ENCODE peak calls at places on chromosomes 4 and X, in five cellular contexts. One of them, this sample, is unnamed.

GRCh38 chrX:70171636-70172035 is 5.6 kb upstream of the DGAT2L6 start:
- DNase-seq in mesenchymal stem cell: no peak
- DNase-seq in H9: no peak
- DNase-seq in H1: no peak
- DNase-seq in trophoblast cell: no peak
- DNase-seq in this sample: no peak

GRCh38 chrX:15956684-15957083 is 102.1 kb upstream of the AP1S2 start:
- DNase-seq in H1: no peak
- DNase-seq in trophoblast cell: no peak
- DNase-seq in mesenchymal stem cell: no peak
- DNase-seq in H9: peak
- DNase-seq in this sample: peak

GRCh38 chr4:5276475-5277045 is 225.3 kb downstream of the STK32B start:
- DNase-seq in trophoblast cell: no peak
- DNase-seq in H9: no peak
- DNase-seq in mesenchymal stem cell: no peak
- DNase-seq in H1: no peak
- DNase-seq in this sample: no peak

GRCh38 chr4:68576272-68577100 is at the start of gene UGT2B17:
- DNase-seq in H1: no peak
- DNase-seq in mesenchymal stem cell: no peak
- DNase-seq in H9: no peak
- DNase-seq in trophoblast cell: no peak
- DNase-seq in this sample: no peak

GRCh38 chrX:108091878-108092291 is 307 bp downstream of the ATG4A start:
- DNase-seq in mesenchymal stem cell: peak
- DNase-seq in trophoblast cell: peak
- DNase-seq in H9: no peak
- DNase-seq in H1: no peak
- DNase-seq in this sample: no peak

GRCh38 chrX:10173331-10173900 is 16.6 kb downstream of the CLCN4 start:
- DNase-seq in H9: peak
- DNase-seq in H1: peak
- DNase-seq in trophoblast cell: peak
- DNase-seq in mesenchymal stem cell: peak
- DNase-seq in this sample: peak

GRCh38 chrX:39397561-39398200 is 596.4 kb downstream of the MID1IP1 start:
- DNase-seq in H9: no peak
- DNase-seq in trophoblast cell: no peak
- DNase-seq in mesenchymal stem cell: no peak
- DNase-seq in H1: no peak
- DNase-seq in this sample: no peak

GRCh38 chrX:48509619-48510018 is 827 bp downstream of the PORCN start:
- DNase-seq in trophoblast cell: no peak
- DNase-seq in H9: no peak
- DNase-seq in mesenchymal stem cell: no peak
- DNase-seq in H1: no peak
- DNase-seq in this sample: no peak

GRCh38 chr4:113958766-113959540 is 20.5 kb downstream of the ARSJ start:
- DNase-seq in mesenchymal stem cell: peak
- DNase-seq in H9: no peak
- DNase-seq in trophoblast cell: no peak
- DNase-seq in H1: no peak
- DNase-seq in this sample: no peak

GRCh38 chr4:95084584-95084983 is 326.8 kb downstream of the BMPR1B start:
- DNase-seq in H1: no peak
- DNase-seq in mesenchymal stem cell: no peak
- DNase-seq in trophoblast cell: no peak
- DNase-seq in H9: no peak
- DNase-seq in this sample: no peak

GRCh38 chrX:2589186-2590020 is 88.6 kb upstream of the DHRSX start:
- DNase-seq in H1: no peak
- DNase-seq in mesenchymal stem cell: no peak
- DNase-seq in H9: no peak
- DNase-seq in trophoblast cell: peak
- DNase-seq in this sample: no peak

GRCh38 chrX:74133156-74133796 is 170.7 kb upstream of the ZCCHC13 start:
- DNase-seq in mesenchymal stem cell: peak
- DNase-seq in H1: no peak
- DNase-seq in trophoblast cell: no peak
- DNase-seq in H9: no peak
- DNase-seq in this sample: peak

GRCh38 chrX:63658920-63659319 is 126.1 kb downstream of the ARHGEF9 start:
- DNase-seq in H9: no peak
- DNase-seq in H1: no peak
- DNase-seq in mesenchymal stem cell: peak
- DNase-seq in trophoblast cell: no peak
- DNase-seq in this sample: no peak

GRCh38 chrX:96843566-96843965 is 40.1 kb upstream of the RPA4 start:
- DNase-seq in H1: no peak
- DNase-seq in mesenchymal stem cell: peak
- DNase-seq in H9: peak
- DNase-seq in trophoblast cell: peak
- DNase-seq in this sample: peak

GRCh38 chrX:96837808-96838207 is 45.9 kb upstream of the RPA4 start:
- DNase-seq in H1: no peak
- DNase-seq in H9: no peak
- DNase-seq in trophoblast cell: no peak
- DNase-seq in mesenchymal stem cell: no peak
- DNase-seq in this sample: no peak

GRCh38 chrX:96846841-96847240 is 36.9 kb upstream of the RPA4 start:
- DNase-seq in mesenchymal stem cell: no peak
- DNase-seq in trophoblast cell: no peak
- DNase-seq in H1: no peak
- DNase-seq in H9: no peak
- DNase-seq in this sample: no peak

GRCh38 chrX:96835660-96836289 is 47.9 kb upstream of the RPA4 start:
- DNase-seq in mesenchymal stem cell: no peak
- DNase-seq in trophoblast cell: no peak
- DNase-seq in H1: no peak
- DNase-seq in H9: no peak
- DNase-seq in this sample: no peak

DNA sequence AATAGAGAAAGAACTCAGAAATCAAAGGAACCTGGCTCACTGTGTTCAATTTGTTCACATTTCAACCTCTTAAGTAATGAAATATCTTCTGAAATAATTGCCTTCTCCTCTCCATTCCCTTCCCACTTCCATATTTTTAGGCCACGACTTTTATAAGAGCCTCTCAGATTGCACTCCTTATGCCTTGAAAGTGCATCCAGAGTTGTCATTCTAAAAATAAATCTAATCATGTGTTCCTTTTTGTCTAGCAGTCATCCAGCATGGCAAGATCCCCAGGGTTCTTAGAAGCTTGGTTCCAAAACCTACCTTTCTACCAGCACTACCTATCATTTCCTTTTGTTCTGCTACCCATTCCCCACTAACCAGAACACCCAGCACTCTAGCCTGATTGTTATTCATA is 42.4 kb upstream of the RPA4 start:
- DNase-seq in mesenchymal stem cell: no peak
- DNase-seq in trophoblast cell: no peak
- DNase-seq in H1: no peak
- DNase-seq in H9: no peak
- DNase-seq in this sample: no peak
- H2BK12ac ChIP-seq in mesenchymal stem cell: no peak
- H2BK12ac ChIP-seq in trophoblast cell: no peak
- H2BK12ac ChIP-seq in H1: no peak
- H2BK12ac ChIP-seq in H9: no peak
- H2BK12ac ChIP-seq in this sample: no peak

DNA sequence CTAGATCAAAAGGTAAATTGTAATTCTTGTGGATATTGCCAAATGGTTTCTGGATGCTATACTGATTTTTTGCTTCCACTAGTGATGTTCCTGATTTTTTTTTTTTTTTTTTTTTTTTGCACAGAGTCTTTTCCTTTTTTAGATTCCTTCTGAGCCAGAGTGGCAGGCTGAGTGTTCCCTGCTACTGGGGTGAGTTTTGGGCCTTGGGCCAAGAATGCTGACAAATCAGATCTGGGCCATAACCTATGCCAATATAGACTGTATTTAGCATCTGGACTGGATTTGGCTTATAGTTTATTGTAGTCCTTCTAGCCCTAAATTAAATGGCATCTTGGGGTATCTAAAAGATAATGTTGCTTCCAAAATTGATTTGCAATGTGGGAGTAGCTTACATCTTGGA is 52.8 kb downstream of the REPS2 start:
- DNase-seq in mesenchymal stem cell: no peak
- DNase-seq in H1: no peak
- DNase-seq in H9: no peak
- DNase-seq in trophoblast cell: no peak
- DNase-seq in this sample: no peak
- H2BK5ac ChIP-seq in mesenchymal stem cell: no peak
- H2BK5ac ChIP-seq in H1: no peak
- H2BK5ac ChIP-seq in H9: no peak
- H2BK5ac ChIP-seq in trophoblast cell: no peak
- H2BK5ac ChIP-seq in this sample: no peak

DNA sequence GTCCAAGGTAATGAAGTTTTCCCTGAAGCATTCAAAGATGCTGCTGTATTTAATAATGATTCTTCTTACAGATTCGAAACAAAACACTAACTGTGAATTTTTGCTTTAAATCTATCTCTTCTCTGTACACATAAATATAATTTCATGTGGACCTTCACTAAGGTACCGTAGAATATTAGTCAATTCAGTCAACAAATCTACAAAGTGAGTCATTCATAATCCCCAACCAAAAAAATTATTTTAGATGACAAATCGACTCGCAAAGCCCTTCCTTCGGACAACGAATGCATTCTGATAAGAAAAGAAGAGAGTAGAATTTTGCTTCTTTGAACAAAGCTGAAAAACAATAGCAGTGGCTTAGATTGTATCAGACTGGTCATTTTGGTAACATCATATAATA is 95.7 kb downstream of the PRDM5 start:
- DNase-seq in H9: no peak
- DNase-seq in H1: no peak
- DNase-seq in trophoblast cell: no peak
- DNase-seq in mesenchymal stem cell: no peak
- DNase-seq in this sample: no peak
- H2BK12ac ChIP-seq in H9: no peak
- H2BK12ac ChIP-seq in H1: no peak
- H2BK12ac ChIP-seq in trophoblast cell: no peak
- H2BK12ac ChIP-seq in mesenchymal stem cell: no peak
- H2BK12ac ChIP-seq in this sample: no peak

GRCh38 chrX:132482632-132483031 is 6.2 kb downstream of the MBNL3 start:
- DNase-seq in H1: no peak
- DNase-seq in mesenchymal stem cell: no peak
- DNase-seq in trophoblast cell: no peak
- DNase-seq in H9: no peak
- DNase-seq in this sample: no peak
- H2BK5ac ChIP-seq in H1: no peak
- H2BK5ac ChIP-seq in mesenchymal stem cell: no peak
- H2BK5ac ChIP-seq in trophoblast cell: no peak
- H2BK5ac ChIP-seq in H9: no peak
- H2BK5ac ChIP-seq in this sample: no peak

GRCh38 chrX:119419898-119420297 is 20.8 kb downstream of the SLC25A43 start:
- DNase-seq in trophoblast cell: no peak
- DNase-seq in mesenchymal stem cell: no peak
- DNase-seq in H9: no peak
- DNase-seq in H1: no peak
- DNase-seq in this sample: no peak
- H2BK12ac ChIP-seq in trophoblast cell: no peak
- H2BK12ac ChIP-seq in mesenchymal stem cell: no peak
- H2BK12ac ChIP-seq in H9: no peak
- H2BK12ac ChIP-seq in H1: no peak
- H2BK12ac ChIP-seq in this sample: no peak

DNA sequence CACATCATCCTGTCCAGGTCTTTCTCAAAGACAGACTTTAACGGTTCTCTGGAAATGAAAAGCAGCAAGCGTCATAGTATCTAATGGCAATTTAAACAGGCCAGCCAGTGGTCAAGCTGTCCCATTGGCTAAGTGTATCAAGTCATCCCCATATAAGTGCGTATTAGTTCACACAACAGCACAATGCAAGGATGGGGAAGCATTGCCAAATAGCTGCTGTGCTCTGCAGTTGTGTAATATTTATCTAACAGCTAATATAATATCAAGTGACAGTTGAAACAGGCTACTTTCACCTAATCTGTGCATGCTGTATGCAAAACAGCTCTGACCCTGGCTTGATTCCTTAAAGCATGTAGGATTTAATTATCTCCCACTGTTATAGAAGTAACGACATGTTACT is 134.8 kb upstream of the PPARGC1A start:
- DNase-seq in H9: no peak
- DNase-seq in trophoblast cell: no peak
- DNase-seq in mesenchymal stem cell: peak
- DNase-seq in H1: no peak
- DNase-seq in this sample: no peak
- H2BK5ac ChIP-seq in H9: no peak
- H2BK5ac ChIP-seq in trophoblast cell: no peak
- H2BK5ac ChIP-seq in mesenchymal stem cell: no peak
- H2BK5ac ChIP-seq in H1: no peak
- H2BK5ac ChIP-seq in this sample: no peak

GRCh38 chr4:31662951-31663350 is 942.8 kb downstream of the PCDH7 start:
- DNase-seq in H1: no peak
- DNase-seq in mesenchymal stem cell: no peak
- DNase-seq in H9: no peak
- DNase-seq in trophoblast cell: no peak
- DNase-seq in this sample: no peak
- H2BK12ac ChIP-seq in H1: no peak
- H2BK12ac ChIP-seq in mesenchymal stem cell: no peak
- H2BK12ac ChIP-seq in H9: no peak
- H2BK12ac ChIP-seq in trophoblast cell: no peak
- H2BK12ac ChIP-seq in this sample: no peak